ENCODE peak calls at places on chromosomes 13 and 19, in six cellular contexts. One of them, this sample, is unnamed.

GRCh38 chr13:37134411-37135041 is 29.1 kb upstream of the CSNK1A1L start:
- DNase-seq in mesenchymal stem cell: peak
- DNase-seq in H9: no peak
- DNase-seq in IMR-90: peak
- DNase-seq in H1: no peak
- DNase-seq in neuronal stem cell: no peak
- DNase-seq in this sample: peak

GRCh38 chr19:10766049-10766623 is 48.3 kb downstream of the DNM2 start:
- DNase-seq in neuronal stem cell: no peak
- DNase-seq in IMR-90: no peak
- DNase-seq in H1: no peak
- DNase-seq in mesenchymal stem cell: no peak
- DNase-seq in H9: no peak
- DNase-seq in this sample: no peak

GRCh38 chr19:12664406-12665280 is 1.9 kb downstream of the MAN2B1 start:
- DNase-seq in IMR-90: no peak
- DNase-seq in neuronal stem cell: no peak
- DNase-seq in H9: peak
- DNase-seq in mesenchymal stem cell: no peak
- DNase-seq in H1: no peak
- DNase-seq in this sample: peak

GRCh38 chr13:61600360-61601033 is 184.8 kb upstream of the PCDH20 start:
- DNase-seq in H9: no peak
- DNase-seq in H1: no peak
- DNase-seq in IMR-90: no peak
- DNase-seq in mesenchymal stem cell: no peak
- DNase-seq in neuronal stem cell: no peak
- DNase-seq in this sample: no peak

GRCh38 chr19:1407662-1408299 is 395 bp downstream of the DAZAP1 start:
- DNase-seq in IMR-90: no peak
- DNase-seq in H1: no peak
- DNase-seq in neuronal stem cell: no peak
- DNase-seq in H9: no peak
- DNase-seq in mesenchymal stem cell: no peak
- DNase-seq in this sample: no peak

GRCh38 chr13:20043207-20043925 is 84.8 kb downstream of the ZMYM2 start:
- DNase-seq in H9: no peak
- DNase-seq in neuronal stem cell: no peak
- DNase-seq in mesenchymal stem cell: no peak
- DNase-seq in H1: no peak
- DNase-seq in IMR-90: no peak
- DNase-seq in this sample: no peak

GRCh38 chr19:10499550-10500246 is 3.5 kb downstream of the KEAP1 start:
- DNase-seq in H1: no peak
- DNase-seq in neuronal stem cell: no peak
- DNase-seq in H9: peak
- DNase-seq in IMR-90: no peak
- DNase-seq in mesenchymal stem cell: no peak
- DNase-seq in this sample: no peak

GRCh38 chr13:44331912-44332840 is 41.4 kb upstream of the SERP2 start:
- DNase-seq in neuronal stem cell: no peak
- DNase-seq in H1: no peak
- DNase-seq in H9: no peak
- DNase-seq in IMR-90: peak
- DNase-seq in mesenchymal stem cell: peak
- DNase-seq in this sample: no peak

GRCh38 chr19:33204136-33204973 is 10.2 kb downstream of the LRP3 start:
- DNase-seq in neuronal stem cell: no peak
- DNase-seq in H1: no peak
- DNase-seq in mesenchymal stem cell: no peak
- DNase-seq in IMR-90: no peak
- DNase-seq in H9: no peak
- DNase-seq in this sample: no peak

GRCh38 chr19:34490141-34490766 is 8.7 kb downstream of the WTIP start:
- DNase-seq in H9: no peak
- DNase-seq in H1: no peak
- DNase-seq in mesenchymal stem cell: no peak
- DNase-seq in neuronal stem cell: no peak
- DNase-seq in IMR-90: no peak
- DNase-seq in this sample: no peak

GRCh38 chr19:57907394-57907793 is 9.0 kb downstream of the ZNF417 start:
- DNase-seq in H9: no peak
- DNase-seq in IMR-90: no peak
- DNase-seq in H1: no peak
- DNase-seq in mesenchymal stem cell: no peak
- DNase-seq in neuronal stem cell: no peak
- DNase-seq in this sample: no peak

GRCh38 chr13:48318714-48319457 is 15.3 kb downstream of the RB1 start:
- DNase-seq in H9: no peak
- DNase-seq in IMR-90: no peak
- DNase-seq in H1: no peak
- DNase-seq in mesenchymal stem cell: no peak
- DNase-seq in neuronal stem cell: no peak
- DNase-seq in this sample: no peak

GRCh38 chr19:18020212-18021067 is 12.5 kb downstream of the ARRDC2 start:
- DNase-seq in neuronal stem cell: no peak
- DNase-seq in H9: no peak
- DNase-seq in mesenchymal stem cell: peak
- DNase-seq in IMR-90: peak
- DNase-seq in H1: no peak
- DNase-seq in this sample: no peak
- H2AK5ac ChIP-seq in neuronal stem cell: no peak
- H2AK5ac ChIP-seq in H9: no peak
- H2AK5ac ChIP-seq in mesenchymal stem cell: peak
- H2AK5ac ChIP-seq in IMR-90: peak
- H2AK5ac ChIP-seq in H1: no peak
- H2AK5ac ChIP-seq in this sample: no peak

DNA sequence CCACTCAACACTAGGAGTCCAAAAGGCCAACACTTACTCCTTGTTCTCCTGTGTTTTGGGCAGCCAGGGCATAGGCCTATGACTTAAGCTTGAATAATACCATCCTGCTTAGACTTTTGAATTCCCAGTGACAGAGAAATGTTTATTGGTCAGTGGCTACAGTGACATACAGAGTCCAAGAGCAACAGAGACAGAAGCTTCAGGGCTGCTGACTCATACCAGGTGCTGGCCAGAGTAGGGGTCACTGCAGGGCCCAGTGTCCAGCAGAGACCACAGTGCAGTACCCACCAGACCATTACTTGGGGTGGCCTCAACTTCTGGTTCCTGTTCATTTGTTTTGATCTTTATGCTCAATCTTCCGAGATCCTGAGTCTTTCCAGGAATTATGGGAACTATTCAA is 6.0 kb upstream of the FREM2 start:
- DNase-seq in H1: no peak
- DNase-seq in mesenchymal stem cell: peak
- DNase-seq in IMR-90: no peak
- DNase-seq in neuronal stem cell: no peak
- DNase-seq in H9: no peak
- DNase-seq in this sample: no peak
- H2AK5ac ChIP-seq in H1: no peak
- H2AK5ac ChIP-seq in mesenchymal stem cell: no peak
- H2AK5ac ChIP-seq in IMR-90: no peak
- H2AK5ac ChIP-seq in neuronal stem cell: no peak
- H2AK5ac ChIP-seq in H9: no peak
- H2AK5ac ChIP-seq in this sample: no peak

DNA sequence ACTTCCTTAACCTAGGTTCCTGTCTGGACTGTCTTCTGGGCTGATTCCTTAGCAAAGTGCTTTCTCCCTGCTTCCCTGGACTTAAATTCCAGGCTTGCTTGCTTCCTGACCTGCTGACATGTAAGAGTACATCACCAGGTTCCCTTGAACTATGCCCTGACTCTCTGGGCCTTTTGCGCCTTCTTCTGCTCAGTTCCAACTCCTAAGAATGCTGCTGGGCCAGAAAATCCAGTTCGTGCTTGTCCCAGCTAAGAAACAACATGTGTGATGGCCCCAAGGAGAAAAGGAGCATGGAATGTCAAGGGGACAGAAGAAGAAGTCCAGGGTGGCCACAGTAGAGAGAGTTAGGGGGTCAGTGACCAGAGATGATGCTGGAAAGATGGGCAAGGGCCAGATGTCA is 42.6 kb upstream of the MBNL2 start:
- DNase-seq in mesenchymal stem cell: no peak
- DNase-seq in IMR-90: no peak
- DNase-seq in H9: no peak
- DNase-seq in H1: no peak
- DNase-seq in neuronal stem cell: no peak
- DNase-seq in this sample: peak
- H2AK5ac ChIP-seq in mesenchymal stem cell: no peak
- H2AK5ac ChIP-seq in IMR-90: no peak
- H2AK5ac ChIP-seq in H9: no peak
- H2AK5ac ChIP-seq in H1: no peak
- H2AK5ac ChIP-seq in neuronal stem cell: no peak
- H2AK5ac ChIP-seq in this sample: no peak

DNA sequence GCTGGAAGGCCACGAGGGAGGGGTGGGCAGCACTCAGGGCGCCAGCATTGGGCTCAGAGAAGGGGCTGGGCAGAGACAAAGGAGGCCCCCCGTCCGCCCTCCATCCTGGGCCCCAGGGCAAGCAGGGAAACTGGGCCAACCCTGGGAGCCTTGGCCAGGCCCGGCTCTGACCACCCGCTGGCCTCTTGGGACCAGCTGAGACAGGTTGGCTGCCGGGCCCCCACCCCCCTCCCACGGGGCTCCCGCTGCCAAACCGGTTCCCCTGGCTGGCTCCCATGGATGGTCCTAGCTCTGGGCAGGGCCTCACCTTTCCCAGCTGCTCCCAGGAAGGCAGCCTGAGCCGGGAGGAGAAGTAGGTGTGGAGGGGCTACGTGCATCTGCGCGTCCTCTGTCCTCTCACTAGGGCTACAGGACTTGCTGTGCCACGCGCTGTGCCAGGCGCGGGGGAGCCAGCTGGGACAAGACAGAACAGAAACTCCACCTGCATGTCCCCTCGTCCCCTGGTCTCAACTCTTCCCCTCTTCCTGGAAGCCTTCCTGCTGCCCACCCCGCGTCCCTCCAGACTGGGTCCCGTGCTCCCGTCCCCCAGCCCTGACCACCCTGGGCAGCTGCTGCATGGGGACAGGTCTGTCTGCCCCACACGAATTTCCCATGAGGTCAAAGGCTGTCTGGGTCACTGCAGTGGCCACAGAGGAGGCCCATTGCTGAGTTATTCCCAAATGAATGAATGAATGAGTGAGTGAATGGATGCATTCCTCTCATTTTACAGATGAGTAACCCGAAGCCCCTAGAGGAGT is 29.1 kb upstream of the NCCRP1 start:
- DNase-seq in H9: no peak
- DNase-seq in mesenchymal stem cell: no peak
- DNase-seq in neuronal stem cell: no peak
- DNase-seq in IMR-90: no peak
- DNase-seq in H1: no peak
- DNase-seq in this sample: peak
- H2AK5ac ChIP-seq in H9: no peak
- H2AK5ac ChIP-seq in mesenchymal stem cell: no peak
- H2AK5ac ChIP-seq in neuronal stem cell: no peak
- H2AK5ac ChIP-seq in IMR-90: no peak
- H2AK5ac ChIP-seq in H1: no peak
- H2AK5ac ChIP-seq in this sample: no peak

This sample was measured in mesendoderm.